ENCODE peak calls at places on chromosomes 5 and 9, in nine cellular contexts. N, L, R, H, V, P, S, D and J are unnamed samples.

GRCh38 chr9:21964925-21965385 is 29.2 kb downstream of the CDKN2A start:
- DNase-seq in N (no peak), L (no peak), R (no peak), H (no peak), V (peak; percentile 27), P (no peak), S (no peak), D (no peak), J (no peak)

GRCh38 chr5:111922344-111922743 is 165.3 kb upstream of the NREP start:
- DNase-seq in N (no peak), L (no peak), R (no peak), H (no peak), V (no peak), P (no peak), S (no peak), D (no peak), J (no peak)

GRCh38 chr5:54484219-54484894 is 28.9 kb downstream of the HSPB3 start:
- DNase-seq in N (no peak), L (no peak), R (no peak), H (no peak), V (no peak), P (no peak), S (no peak), D (no peak), J (no peak)

GRCh38 chr9:22078081-22078480 is 69.0 kb upstream of the CDKN2B start:
- DNase-seq in N (no peak), L (no peak), R (no peak), H (no peak), V (no peak), P (no peak), S (no peak), D (no peak), J (no peak)

GRCh38 chr5:115168829-115169391 is 798 bp downstream of the TRIM36 start:
- DNase-seq in N (peak; percentile 68), L (no peak), R (no peak), H (peak; percentile 33), V (peak; percentile 7), P (no peak), S (no peak), D (no peak), J (peak; percentile 67)

GRCh38 chr5:5293029-5293428 is 129.4 kb upstream of the ICE1 start:
- DNase-seq in N (no peak), L (peak; percentile 18), R (no peak), H (no peak), V (no peak), P (no peak), S (no peak), D (peak; percentile 6), J (peak; percentile 32)

GRCh38 chr5:127409923-127410675 is 107.3 kb upstream of the PRRC1 start:
- DNase-seq in N (no peak), L (no peak), R (no peak), H (no peak), V (no peak), P (no peak), S (no peak), D (no peak), J (no peak)

GRCh38 chr9:92944921-92945320 is 2.4 kb upstream of the FGD3 start:
- DNase-seq in N (no peak), L (no peak), R (no peak), H (no peak), V (no peak), P (no peak), S (no peak), D (no peak), J (no peak)

GRCh38 chr9:116250881-116251280 is 97.3 kb downstream of the PAPPA start:
- DNase-seq in N (no peak), L (no peak), R (no peak), H (no peak), V (no peak), P (no peak), S (no peak), D (no peak), J (no peak)

GRCh38 chr5:1118231-1118698 is 6.4 kb upstream of the SLC12A7 start:
- DNase-seq in N (no peak), L (no peak), R (no peak), H (peak; percentile 67), V (no peak), P (no peak), S (no peak), D (no peak), J (no peak)

GRCh38 chr9:116555102-116555501 is 132.0 kb upstream of the TRIM32 start:
- DNase-seq in N (no peak), L (no peak), R (no peak), H (no peak), V (no peak), P (no peak), S (no peak), D (no peak), J (no peak)

GRCh38 chr5:32259033-32259432 is 53.7 kb downstream of the MTMR12 start:
- DNase-seq in N (no peak), L (no peak), R (no peak), H (no peak), V (no peak), P (no peak), S (no peak), D (no peak), J (no peak)

GRCh38 chr5:102778478-102778877 is 23.4 kb downstream of the PAM start:
- DNase-seq in N (no peak), L (no peak), R (no peak), H (no peak), V (peak; percentile 87), P (no peak), S (no peak), D (no peak), J (no peak)

GRCh38 chr9:27888661-27889295 is 315.5 kb upstream of the C9orf72 start:
- DNase-seq in N (peak; percentile 10), L (peak; percentile 38), R (peak; percentile 7), H (peak; percentile 11), V (no peak), P (peak; percentile 4), S (peak; percentile 36), D (peak; percentile 9), J (peak; percentile 51)
- TF ChIP-seq MAX in N (no peak), L (peak; percentile 38), R (no peak), H (no peak), V (no peak), P (no peak), S (peak; percentile 95), D (peak; percentile 25), J (peak; percentile 81)

GRCh38 chr9:8730618-8731017 is 931.0 kb upstream of the DMAC1 start:
- DNase-seq in N (no peak), L (no peak), R (no peak), H (no peak), V (no peak), P (no peak), S (no peak), D (no peak), J (no peak)
- H3K4me3 ChIP-seq in N (no peak overlapping the region), L (no peak overlapping the region), R (no peak overlapping the region), H (no peak overlapping the region), V (no peak overlapping the region), P (no peak overlapping the region), S (no peak overlapping the region), D (no peak overlapping the region), J (no peak overlapping the region)

GRCh38 chr9:70205366-70206020 is 53.3 kb upstream of the SMC5 start:
- DNase-seq in N (no peak), L (no peak), R (no peak), H (no peak), V (no peak), P (no peak), S (no peak), D (no peak), J (no peak)
- TF ChIP-seq MAX in N (no peak), L (no peak), R (no peak), H (no peak), V (no peak), P (no peak), S (no peak), D (no peak), J (no peak)

GRCh38 chr9:127910613-127911205 is 6.1 kb downstream of the ST6GALNAC4 start:
- DNase-seq in N (no peak), L (peak; percentile 64), R (no peak), H (no peak), V (peak; percentile 50), P (no peak), S (no peak), D (no peak), J (no peak)

GRCh38 chr9:127909839-127910273 is 7.0 kb downstream of the ST6GALNAC4 start:
- DNase-seq in N (no peak), L (no peak), R (no peak), H (no peak), V (no peak), P (no peak), S (no peak), D (no peak), J (no peak)

GRCh38 chr9:127913682-127914081 is 3.2 kb downstream of the ST6GALNAC4 start:
- DNase-seq in N (no peak), L (no peak), R (no peak), H (no peak), V (no peak), P (no peak), S (no peak), D (no peak), J (no peak)

GRCh38 chr9:127912882-127913281 is 4.0 kb downstream of the ST6GALNAC4 start:
- DNase-seq in N (no peak), L (peak; percentile 71), R (no peak), H (no peak), V (no peak), P (no peak), S (no peak), D (no peak), J (no peak)

DNA sequence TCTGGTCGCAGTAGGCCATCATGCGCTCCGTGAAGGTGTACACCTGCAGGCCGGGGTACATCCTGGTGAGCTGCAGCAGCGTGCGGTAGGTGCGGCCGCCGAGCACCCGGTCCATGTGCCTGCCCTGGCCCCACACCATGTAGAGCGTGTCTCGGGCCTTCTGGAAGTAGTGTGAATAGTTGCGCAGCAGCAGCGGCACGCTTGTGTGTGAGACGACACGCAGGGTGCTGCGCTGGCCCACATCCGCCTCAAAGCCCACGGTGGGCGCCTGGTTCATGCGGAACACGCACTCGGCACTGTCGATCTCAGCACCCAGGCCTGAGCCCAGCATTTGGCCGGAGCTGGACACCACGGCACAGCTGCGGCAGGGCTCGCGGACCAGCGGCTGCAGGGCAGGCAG is 4.5 kb downstream of the ST6GALNAC4 start:
- DNase-seq in N (no peak), L (no peak), R (no peak), H (no peak), V (no peak), P (no peak), S (no peak), D (no peak), J (no peak)
- H3K4me3 ChIP-seq in N (no peak overlapping the region), L (no peak overlapping the region), R (no peak overlapping the region), H (no peak overlapping the region), V (no peak overlapping the region), P (no peak overlapping the region), S (no peak overlapping the region), D (no peak overlapping the region), J (no peak overlapping the region)

DNA sequence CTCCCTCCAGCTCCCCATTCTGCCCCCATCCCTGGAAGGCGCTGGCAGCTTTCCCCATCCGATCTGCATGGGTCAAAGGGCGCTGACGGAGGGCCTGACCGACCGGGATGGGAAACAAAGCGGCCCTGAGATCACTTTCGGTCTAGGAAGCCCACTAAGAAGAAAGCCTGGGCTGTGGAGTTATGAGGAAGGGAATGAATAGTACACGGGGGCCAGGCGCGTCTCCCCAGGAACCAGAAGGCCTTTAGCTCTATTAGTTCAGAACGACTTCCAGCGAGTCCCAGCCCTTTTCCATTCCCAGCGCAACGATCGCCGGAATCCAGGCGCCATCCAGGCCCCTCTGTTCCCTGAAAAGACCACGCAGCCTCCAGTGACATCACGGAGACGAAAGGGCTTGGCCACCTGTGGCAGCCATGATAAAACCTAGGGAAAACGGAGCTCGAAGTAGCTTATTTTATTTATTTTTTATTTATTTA is 70.1 kb upstream of the CCDC180 start:
- DNase-seq in N (no peak), L (no peak), R (no peak), H (peak; percentile 23), V (no peak), P (no peak), S (no peak), D (peak; percentile 20), J (no peak)
- TF ChIP-seq MAX in N (no peak), L (no peak), R (no peak), H (no peak), V (no peak), P (no peak), S (no peak), D (no peak), J (no peak)